ENCODE peak calls at places on chromosomes 4 and X, in four cellular contexts. One of them, this sample, is unnamed.

GRCh38 chr4:89598602-89599001 is 238.4 kb downstream of the SNCA start:
- DNase-seq in K562: no peak
- DNase-seq in fibroblast of lung: peak; percentile 12
- DNase-seq in IMR-90: peak; percentile 17
- DNase-seq in this sample: peak; percentile 4

GRCh38 chrX:7286461-7286860 is 138.5 kb upstream of the PUDP start:
- DNase-seq in fibroblast of lung: peak; percentile 3
- DNase-seq in K562: no peak
- DNase-seq in IMR-90: peak; percentile 12
- DNase-seq in this sample: no peak

GRCh38 chr4:14529653-14530052 is 472.6 kb upstream of the CPEB2 start:
- DNase-seq in K562: no peak
- DNase-seq in fibroblast of lung: peak; percentile 5
- DNase-seq in IMR-90: no peak
- DNase-seq in this sample: no peak

GRCh38 chr4:164440196-164440595 is 313.7 kb upstream of the SMIM31 start:
- DNase-seq in IMR-90: peak; percentile 21
- DNase-seq in fibroblast of lung: peak; percentile 83
- DNase-seq in K562: no peak
- DNase-seq in this sample: no peak

GRCh38 chrX:78747471-78747870 is at the start of gene LPAR4:
- DNase-seq in fibroblast of lung: peak; percentile 42
- DNase-seq in IMR-90: no peak
- DNase-seq in K562: no peak
- DNase-seq in this sample: peak; percentile 48

GRCh38 chr4:52641853-52642563 is 17.1 kb downstream of the USP46 start:
- DNase-seq in K562: no peak
- DNase-seq in IMR-90: peak; percentile 79
- DNase-seq in fibroblast of lung: peak; percentile 74
- DNase-seq in this sample: peak; percentile 67

GRCh38 chr4:6239968-6240367 is 29.7 kb upstream of the WFS1 start:
- DNase-seq in IMR-90: no peak
- DNase-seq in K562: no peak
- DNase-seq in fibroblast of lung: no peak
- DNase-seq in this sample: no peak

GRCh38 chr4:106312997-106313522 is 2.9 kb downstream of the TBCK start:
- DNase-seq in IMR-90: no peak
- DNase-seq in fibroblast of lung: peak; percentile 24
- DNase-seq in K562: no peak
- DNase-seq in this sample: no peak

GRCh38 chrX:53354669-53355068 is 67.8 kb downstream of the SMC1A start:
- DNase-seq in IMR-90: peak; percentile 28
- DNase-seq in K562: no peak
- DNase-seq in fibroblast of lung: no peak
- DNase-seq in this sample: peak; percentile 13

GRCh38 chr4:119550857-119551532 is 77.6 kb downstream of the PDE5A start:
- DNase-seq in K562: no peak
- DNase-seq in IMR-90: peak; percentile 73
- DNase-seq in fibroblast of lung: peak; percentile 76
- DNase-seq in this sample: peak; percentile 48

GRCh38 chrX:97898798-97899197 is 1015.1 kb downstream of the RPA4 start:
- DNase-seq in IMR-90: peak; percentile 57
- DNase-seq in fibroblast of lung: peak; percentile 70
- DNase-seq in K562: no peak
- DNase-seq in this sample: peak; percentile 7

GRCh38 chrX:27995611-27996010 is 14.4 kb upstream of the DCAF8L1 start:
- DNase-seq in IMR-90: no peak
- DNase-seq in K562: no peak
- DNase-seq in fibroblast of lung: no peak
- DNase-seq in this sample: no peak

GRCh38 chr4:74133786-74134499 is 24.0 kb upstream of the MTHFD2L start:
- DNase-seq in IMR-90: peak; percentile 86
- DNase-seq in K562: peak; percentile 59
- DNase-seq in fibroblast of lung: peak; percentile 75
- DNase-seq in this sample: peak; percentile 95

GRCh38 chr4:47668810-47669408 is 169.0 kb downstream of the CORIN start:
- DNase-seq in IMR-90: peak; percentile 65
- DNase-seq in K562: peak; percentile 15
- DNase-seq in fibroblast of lung: peak; percentile 48
- DNase-seq in this sample: peak; percentile 66

GRCh38 chr4:88158360-88159136 is at the start of gene ABCG2:
- DNase-seq in IMR-90: peak; percentile 75
- DNase-seq in K562: peak; percentile 68
- DNase-seq in fibroblast of lung: peak; percentile 72
- DNase-seq in this sample: peak; percentile 72

GRCh38 chr4:83454626-83455025 is 997 bp downstream of the HELQ start:
- DNase-seq in K562: peak; percentile 15
- DNase-seq in fibroblast of lung: peak; percentile 17
- DNase-seq in IMR-90: peak; percentile 8
- DNase-seq in this sample: no peak

GRCh38 chr4:117533501-117533900 is 448.1 kb upstream of the TRAM1L1 start:
- DNase-seq in IMR-90: no peak
- DNase-seq in fibroblast of lung: no peak
- DNase-seq in K562: no peak
- DNase-seq in this sample: no peak

GRCh38 chrX:118839334-118839958 is 15.8 kb downstream of the ZCCHC12 start:
- DNase-seq in K562: peak; percentile 75
- DNase-seq in fibroblast of lung: peak; percentile 24
- DNase-seq in IMR-90: peak; percentile 6
- DNase-seq in this sample: peak; percentile 62
- H3K4me2 ChIP-seq in K562: peak overlapping the region; percentile 74
- H3K4me2 ChIP-seq in fibroblast of lung: peak overlapping the region; percentile 1
- H3K4me2 ChIP-seq in IMR-90: peak overlapping the region; percentile 81
- H3K4me2 ChIP-seq in this sample: peak overlapping the region; percentile 65

DNA sequence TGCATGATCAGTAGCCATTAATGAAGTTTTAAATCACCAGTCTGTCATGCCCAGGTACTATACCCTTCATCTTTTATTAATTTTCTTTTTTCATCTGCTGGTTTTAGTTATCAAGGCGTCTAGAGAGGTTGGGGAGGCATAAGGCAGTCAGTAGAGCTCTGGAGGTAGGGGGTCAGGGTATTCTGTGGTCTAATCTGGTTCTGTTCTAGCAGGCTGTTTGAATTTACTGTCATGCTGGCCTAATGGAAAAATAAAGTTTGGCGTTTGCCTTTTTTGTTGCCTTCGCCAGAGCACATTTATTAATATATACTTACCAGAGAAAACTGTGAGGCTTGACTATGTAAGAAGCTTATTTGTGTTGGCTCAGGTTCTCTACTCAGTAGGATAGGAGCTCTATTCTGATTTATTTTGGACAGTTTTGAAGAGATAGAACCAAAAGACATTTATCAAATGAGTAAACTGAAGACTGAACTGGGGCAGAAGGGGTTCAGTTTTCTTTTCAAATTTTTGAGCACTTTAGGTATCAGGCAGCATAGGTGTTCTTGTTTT is 46.9 kb downstream of the TMEM131L start:
- DNase-seq in IMR-90: peak; percentile 49
- DNase-seq in K562: no peak
- DNase-seq in fibroblast of lung: peak; percentile 78
- DNase-seq in this sample: peak; percentile 31
- H3K4me2 ChIP-seq in IMR-90: no peak overlapping the region
- H3K4me2 ChIP-seq in K562: no peak overlapping the region
- H3K4me2 ChIP-seq in fibroblast of lung: peak overlapping the region; percentile 59
- H3K4me2 ChIP-seq in this sample: peak overlapping the region; percentile 78

DNA sequence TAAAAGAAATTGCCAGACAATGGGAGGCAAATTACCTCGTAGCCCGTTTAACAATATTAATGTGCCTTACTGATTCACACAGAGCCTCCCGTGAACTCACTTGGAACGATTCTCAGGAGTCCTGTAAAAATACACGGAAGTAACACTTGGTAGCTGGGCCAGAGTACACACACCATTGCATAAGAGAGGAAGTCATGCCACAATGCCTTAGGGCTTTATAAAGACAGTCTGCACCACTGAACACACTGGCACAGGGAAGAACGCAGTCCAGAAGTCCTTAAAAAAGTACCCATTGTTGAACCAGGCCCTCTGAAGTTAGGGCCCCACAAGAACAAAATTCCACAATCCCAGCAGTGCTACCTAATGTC is 15.1 kb downstream of the SLC2A9 start:
- DNase-seq in fibroblast of lung: peak; percentile 23
- DNase-seq in K562: no peak
- DNase-seq in IMR-90: no peak
- DNase-seq in this sample: peak; percentile 84
- H3K4me2 ChIP-seq in fibroblast of lung: no peak overlapping the region
- H3K4me2 ChIP-seq in K562: no peak overlapping the region
- H3K4me2 ChIP-seq in IMR-90: no peak overlapping the region
- H3K4me2 ChIP-seq in this sample: peak overlapping the region; percentile 25

DNA sequence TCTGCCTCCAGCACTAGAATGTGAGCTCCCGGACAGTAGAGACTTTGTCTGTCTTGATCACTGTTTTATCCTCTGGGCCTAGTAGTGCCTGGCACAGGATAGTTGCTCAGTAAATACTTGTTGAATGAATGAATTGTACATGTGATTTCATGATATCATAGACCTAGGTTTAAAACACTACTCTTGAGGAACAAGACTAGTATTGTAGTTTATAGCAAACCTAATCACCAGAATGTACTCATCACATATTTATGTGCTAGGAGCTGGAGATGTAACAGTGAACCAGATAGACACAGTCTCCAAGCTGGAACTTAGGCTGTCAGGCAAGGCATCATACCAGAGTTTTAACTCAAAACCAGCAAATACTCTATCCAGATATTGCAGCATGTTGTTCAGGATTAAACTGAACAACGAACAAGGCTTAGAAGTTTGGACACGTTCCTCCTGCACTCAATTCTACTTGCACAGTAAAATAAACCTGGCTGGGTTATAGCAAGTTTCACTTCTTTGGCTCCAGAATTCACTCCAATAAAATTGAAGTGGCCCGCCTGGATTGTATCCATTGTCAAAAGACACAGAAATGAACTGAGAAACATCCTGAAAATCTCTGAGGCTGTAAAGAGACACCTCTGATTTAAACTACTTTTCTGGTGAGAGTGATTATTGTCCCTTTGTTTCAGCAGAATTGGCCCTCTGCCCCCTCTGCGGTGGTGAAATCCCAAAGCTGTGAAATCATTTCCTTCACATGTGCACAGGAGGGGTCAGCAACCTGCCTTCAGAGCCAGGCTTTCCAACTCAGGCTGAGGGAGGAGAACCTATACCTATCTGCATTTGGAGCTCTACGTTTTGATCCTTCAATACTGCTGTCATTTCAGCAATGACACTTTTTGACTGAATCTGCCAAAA is 23.2 kb downstream of the GAB3 start:
- DNase-seq in K562: no peak
- DNase-seq in fibroblast of lung: peak; percentile 77
- DNase-seq in IMR-90: peak; percentile 77
- DNase-seq in this sample: peak; percentile 70
- H3K4me2 ChIP-seq in K562: no peak overlapping the region
- H3K4me2 ChIP-seq in fibroblast of lung: no peak overlapping the region
- H3K4me2 ChIP-seq in IMR-90: peak overlapping the region; percentile 57
- H3K4me2 ChIP-seq in this sample: peak overlapping the region; percentile 48

DNA sequence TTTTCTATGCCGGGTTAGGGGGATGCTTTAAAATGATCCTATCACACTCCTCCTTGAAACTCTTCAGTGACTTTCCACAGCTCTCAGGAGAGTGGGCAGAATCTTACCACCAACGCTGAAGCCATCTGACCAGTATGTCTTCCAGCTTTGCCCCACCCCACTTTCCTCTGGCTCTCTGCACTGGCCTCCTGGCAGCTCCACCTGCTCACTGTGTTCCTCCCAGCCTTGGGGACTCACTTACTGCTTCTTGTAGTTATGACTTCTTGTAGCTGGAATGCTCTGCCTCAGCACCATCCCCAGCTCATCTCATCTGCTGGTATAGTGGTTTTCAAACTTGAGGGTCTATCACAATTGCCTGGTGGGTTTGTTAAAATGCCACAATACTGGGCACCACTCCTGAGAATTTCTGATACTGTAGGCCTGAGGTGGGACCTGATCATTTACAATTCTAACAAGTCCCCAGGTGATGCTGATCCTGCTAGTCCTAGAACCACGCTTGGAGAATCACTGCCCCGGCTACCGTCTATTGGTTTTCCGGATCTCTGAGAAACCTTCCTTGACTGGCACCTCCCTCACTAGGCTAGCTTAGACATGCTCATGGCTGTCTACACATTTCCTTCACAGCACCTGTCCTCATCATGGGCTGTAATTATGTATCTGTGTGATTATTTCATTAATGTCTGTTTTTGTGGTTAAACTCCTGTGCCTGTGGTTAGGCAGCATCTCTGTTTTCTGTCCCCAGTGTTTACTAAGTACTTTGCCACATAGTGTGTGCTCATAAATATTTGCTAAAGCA is 152.2 kb downstream of the MGST2 start:
- DNase-seq in fibroblast of lung: no peak
- DNase-seq in IMR-90: no peak
- DNase-seq in K562: no peak
- DNase-seq in this sample: peak; percentile 57
- H3K4me2 ChIP-seq in fibroblast of lung: no peak overlapping the region
- H3K4me2 ChIP-seq in IMR-90: no peak overlapping the region
- H3K4me2 ChIP-seq in K562: no peak overlapping the region
- H3K4me2 ChIP-seq in this sample: no peak overlapping the region

DNA sequence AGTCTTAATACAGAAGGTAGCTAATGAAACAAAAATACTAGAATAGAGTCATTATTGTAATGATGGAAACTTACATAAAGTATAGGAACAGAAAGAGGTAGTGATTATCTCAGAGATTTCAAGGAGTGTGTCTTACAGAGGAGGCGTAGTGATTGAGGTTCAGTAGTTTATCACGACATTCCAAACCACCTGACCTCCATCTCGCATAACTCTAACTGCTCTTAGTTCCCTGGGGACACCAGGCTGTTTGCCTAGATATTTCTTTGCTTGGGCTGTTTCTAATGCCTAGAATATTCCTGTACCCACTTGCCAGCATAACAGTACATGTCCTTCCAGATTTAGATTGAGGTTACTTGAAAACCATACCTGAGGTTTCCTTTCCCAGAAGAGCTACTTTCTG is 29.1 kb downstream of the STAG2 start:
- DNase-seq in K562: no peak
- DNase-seq in IMR-90: no peak
- DNase-seq in fibroblast of lung: no peak
- DNase-seq in this sample: no peak
- H3K4me2 ChIP-seq in K562: peak overlapping the region; percentile 20
- H3K4me2 ChIP-seq in IMR-90: no peak overlapping the region
- H3K4me2 ChIP-seq in fibroblast of lung: no peak overlapping the region
- H3K4me2 ChIP-seq in this sample: no peak overlapping the region

GRCh38 chr4:98639523-98639922 is 18.9 kb downstream of the TSPAN5 start:
- DNase-seq in IMR-90: peak; percentile 19
- DNase-seq in fibroblast of lung: no peak
- DNase-seq in K562: no peak
- DNase-seq in this sample: peak; percentile 24
- H3K4me2 ChIP-seq in IMR-90: peak overlapping the region; percentile 85
- H3K4me2 ChIP-seq in fibroblast of lung: peak overlapping the region; percentile 13
- H3K4me2 ChIP-seq in K562: no peak overlapping the region
- H3K4me2 ChIP-seq in this sample: peak overlapping the region; percentile 58

GRCh38 chr4:2812600-2812932 is 19.7 kb downstream of the SH3BP2 start:
- DNase-seq in K562: no peak
- DNase-seq in IMR-90: no peak
- DNase-seq in fibroblast of lung: no peak
- DNase-seq in this sample: peak; percentile 21

GRCh38 chr4:2811830-2812599 is 19.1 kb downstream of the SH3BP2 start:
- DNase-seq in IMR-90: peak; percentile 65
- DNase-seq in K562: no peak
- DNase-seq in fibroblast of lung: peak; percentile 45
- DNase-seq in this sample: peak; percentile 60

GRCh38 chr4:2814627-2815026 is 21.7 kb downstream of the SH3BP2 start:
- DNase-seq in K562: no peak
- DNase-seq in IMR-90: no peak
- DNase-seq in fibroblast of lung: no peak
- DNase-seq in this sample: no peak

GRCh38 chr4:2813446-2814405 is 20.8 kb downstream of the SH3BP2 start:
- DNase-seq in IMR-90: no peak
- DNase-seq in K562: no peak
- DNase-seq in fibroblast of lung: no peak
- DNase-seq in this sample: no peak

GRCh38 chr4:2812985-2813384 is 20.1 kb downstream of the SH3BP2 start:
- DNase-seq in K562: no peak
- DNase-seq in fibroblast of lung: no peak
- DNase-seq in IMR-90: no peak
- DNase-seq in this sample: peak; percentile 36
- H3K4me2 ChIP-seq in K562: no peak overlapping the region
- H3K4me2 ChIP-seq in fibroblast of lung: no peak overlapping the region
- H3K4me2 ChIP-seq in IMR-90: peak overlapping the region; percentile 61
- H3K4me2 ChIP-seq in this sample: peak overlapping the region; percentile 75

This sample was measured in GM23248.